ENCODE peak calls at places on chromosome 15, in four cellular contexts. J, G, Z and W are unnamed samples. For H3K4me1 and H3K9me3, the result is how much of the 10 kb centered on the place peaks cover.

GRCh38 chr15:60757831-60758570 is 279.1 kb upstream of the ICE2 start:
- DNase-seq in J (no peak), G (no peak), Z (no peak), W (no peak)

GRCh38 chr15:52362497-52362896 is 66.9 kb upstream of the MYO5C start:
- DNase-seq in J (no peak), G (no peak), Z (peak), W (no peak)

GRCh38 chr15:99085413-99086326 is 19.2 kb upstream of the SYNM start:
- DNase-seq in J (no peak), G (no peak), Z (peak), W (no peak)

GRCh38 chr15:28929200-28929599 is 43.4 kb downstream of the APBA2 start:
- DNase-seq in J (no peak), G (no peak), Z (no peak), W (peak)

GRCh38 chr15:29141206-29141907 is 128.3 kb downstream of the NSMCE3 start:
- DNase-seq in J (peak), G (no peak), Z (peak), W (peak)

GRCh38 chr15:67080118-67080899 is 14.9 kb downstream of the SMAD3 start:
- DNase-seq in J (no peak), G (peak), Z (peak), W (no peak)

GRCh38 chr15:36691596-36691995 is 112.2 kb downstream of the CDIN1 start:
- DNase-seq in J (no peak), G (no peak), Z (no peak), W (no peak)

GRCh38 chr15:38069506-38069905 is 135.1 kb downstream of the TMCO5A start:
- DNase-seq in J (no peak), G (no peak), Z (peak), W (peak)

GRCh38 chr15:49247556-49248102 is 77.6 kb downstream of the GALK2 start:
- DNase-seq in J (no peak), G (no peak), Z (no peak), W (no peak)

GRCh38 chr15:59515190-59515589 is 77.2 kb downstream of the FAM81A start:
- DNase-seq in J (no peak), G (no peak), Z (no peak), W (no peak)

GRCh38 chr15:59521443-59521842 is 83.5 kb downstream of the FAM81A start:
- DNase-seq in J (no peak), G (no peak), Z (no peak), W (no peak)

GRCh38 chr15:59519329-59519728 is 81.3 kb downstream of the FAM81A start:
- DNase-seq in J (no peak), G (no peak), Z (no peak), W (no peak)

DNA sequence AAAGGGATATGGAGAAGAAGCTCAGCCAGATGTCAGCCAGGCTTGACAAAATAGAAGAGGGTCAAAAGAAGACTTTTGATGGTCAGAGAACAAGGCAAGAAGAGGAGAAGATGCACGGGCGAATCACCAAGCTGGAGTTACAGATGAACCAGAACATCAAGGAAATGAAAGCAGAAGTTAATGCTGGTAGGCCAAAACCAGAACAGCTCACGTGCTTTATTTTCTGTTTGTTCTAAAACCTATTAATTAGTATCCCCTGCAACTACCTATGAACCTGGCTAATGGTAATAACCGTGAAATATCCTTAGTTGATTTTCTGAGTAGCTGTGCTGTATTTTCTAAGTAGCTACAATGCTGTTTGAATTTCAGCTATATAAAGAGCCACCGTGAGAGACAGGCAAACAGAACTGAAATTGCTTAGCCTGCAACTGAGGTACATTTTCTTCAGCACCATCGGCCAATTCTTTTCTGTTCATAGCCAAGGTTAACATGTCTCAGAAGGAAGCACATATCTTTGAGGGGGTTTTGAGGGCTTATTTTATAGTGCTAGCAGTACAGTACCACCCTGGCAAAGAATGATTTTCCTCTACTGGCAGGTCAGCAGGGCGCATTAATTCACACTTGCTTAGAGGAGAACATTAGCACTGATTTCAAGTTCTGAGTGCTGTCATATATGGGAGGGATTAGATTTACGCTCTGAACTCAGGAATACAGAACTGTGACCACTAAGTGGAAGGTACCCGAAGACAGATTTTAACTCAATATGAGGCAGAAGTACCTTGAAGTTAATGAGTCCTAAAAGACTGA is 78.9 kb downstream of the FAM81A start:
- DNase-seq in J (no peak), G (no peak), Z (no peak), W (no peak)
- H3K4me1 ChIP-seq in J (under half), G (under half), Z (under half), W (under half)

GRCh38 chr15:62828364-62828763 is 214.2 kb upstream of the TPM1 start:
- DNase-seq in J (no peak), G (no peak), Z (no peak), W (no peak)
- TF ChIP-seq CTCF in J (no peak), G (no peak), Z (peak), W (no peak)

GRCh38 chr15:25182736-25183445 is 228.1 kb downstream of the SNRPN start:
- DNase-seq in J (peak), G (no peak), Z (no peak), W (peak)

GRCh38 chr15:25185156-25185710 is 230.4 kb downstream of the SNRPN start:
- DNase-seq in J (no peak), G (no peak), Z (no peak), W (peak)

GRCh38 chr15:25185791-25186190 is 231.0 kb downstream of the SNRPN start:
- DNase-seq in J (no peak), G (no peak), Z (no peak), W (peak)

GRCh38 chr15:25183581-25184330 is 229.0 kb downstream of the SNRPN start:
- DNase-seq in J (no peak), G (no peak), Z (no peak), W (peak)

DNA sequence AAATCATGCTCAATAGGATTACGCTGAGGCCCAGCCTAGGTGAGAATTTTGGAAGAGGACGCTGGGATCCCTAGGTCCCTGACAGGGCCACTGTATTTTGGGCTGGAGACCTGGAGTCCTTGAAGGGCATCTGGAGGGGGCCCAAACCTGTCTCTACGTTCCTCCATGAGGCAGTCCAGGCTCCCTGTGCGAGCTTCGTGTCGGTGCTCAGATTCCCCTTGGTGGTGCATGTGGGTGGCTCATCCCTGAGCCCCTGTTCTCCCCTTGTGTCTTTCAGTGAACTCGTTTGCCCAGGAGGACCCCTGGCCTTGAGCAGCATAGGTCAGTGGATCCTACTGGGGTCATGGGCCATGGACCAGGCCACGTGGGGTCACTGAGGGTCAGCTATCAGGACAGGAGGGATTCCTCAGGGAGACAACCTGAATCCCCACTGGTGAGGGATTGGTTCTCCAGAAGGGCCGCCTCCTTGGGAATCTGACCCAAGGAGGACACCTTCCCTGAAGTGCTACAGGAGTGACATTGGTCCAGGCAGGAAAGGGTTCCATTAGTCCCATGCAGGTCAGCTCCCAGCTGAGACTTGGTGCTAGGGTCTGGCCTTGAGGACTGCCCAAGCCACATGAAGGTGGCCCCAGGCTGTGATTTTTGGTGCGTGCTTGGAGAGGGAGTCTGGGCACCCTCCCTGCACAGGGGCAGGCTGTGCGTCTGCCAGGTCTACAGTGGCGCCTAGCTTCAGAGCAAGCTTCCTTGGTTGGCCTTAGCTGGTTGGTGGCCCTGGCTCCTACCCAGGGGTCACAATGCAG is 229.8 kb downstream of the SNRPN start:
- DNase-seq in J (no peak), G (no peak), Z (no peak), W (peak)
- H3K9me3 ChIP-seq in J (under half), G (half or more), Z (under half), W (half or more)

GRCh38 chr15:100929641-100930042 is 10.5 kb downstream of the LRRK1 start:
- DNase-seq in J (no peak), G (no peak), Z (peak), W (no peak)

GRCh38 chr15:100928632-100929280 is 9.6 kb downstream of the LRRK1 start:
- DNase-seq in J (no peak), G (no peak), Z (peak), W (no peak)

GRCh38 chr15:100930306-100930848 is 11.2 kb downstream of the LRRK1 start:
- DNase-seq in J (no peak), G (no peak), Z (no peak), W (no peak)

GRCh38 chr15:100932676-100933348 is 13.7 kb downstream of the LRRK1 start:
- DNase-seq in J (no peak), G (no peak), Z (no peak), W (no peak)

GRCh38 chr15:100931143-100931890 is 12.2 kb downstream of the LRRK1 start:
- DNase-seq in J (no peak), G (no peak), Z (no peak), W (no peak)
- H3K4me1 ChIP-seq in J (under half), G (under half), Z (under half), W (under half)